ENCODE peak calls at places on chromosomes 1 and 21, in five cellular contexts. B is stomach, E is A549, Z is ovary, Q is H1. G is an unnamed sample.

GRCh38 chr1:3831689-3832088 is 25.3 kb downstream of the CEP104 start:
- DNase-seq in Z (no peak), E (no peak), Q (no peak), B (no peak), G (no peak)

GRCh38 chr1:91014475-91014874 is 7.4 kb downstream of the ZNF644 start:
- DNase-seq in B (no peak), E (no peak), Q (no peak), Z (no peak), G (no peak)

GRCh38 chr1:92877081-92877711 is 45.4 kb downstream of the RPL5 start:
- DNase-seq in Q (no peak), E (no peak), Z (no peak), B (no peak), G (no peak)

GRCh38 chr1:2098301-2098698 is 48.1 kb downstream of the PRKCZ start:
- DNase-seq in Z (no peak), E (no peak), Q (no peak), B (no peak), G (no peak)

GRCh38 chr1:34645109-34645688 is 109.6 kb upstream of the GJB5 start:
- DNase-seq in Q (no peak), Z (no peak), E (no peak), B (no peak), G (no peak)

GRCh38 chr1:66217561-66217960 is 316.4 kb upstream of the SGIP1 start:
- DNase-seq in B (no peak), Q (no peak), E (no peak), Z (no peak), G (no peak)

GRCh38 chr21:14120091-14120734 is 90.5 kb downstream of the LIPI start:
- DNase-seq in Q (peak; percentile 84), Z (no peak), E (peak; percentile 34), B (peak; percentile 53), G (no peak)

GRCh38 chr1:154328318-154329151 is 3.2 kb downstream of the ATP8B2 start:
- DNase-seq in Z (peak; percentile 94), Q (peak; percentile 84), E (no peak), B (peak; percentile 84), G (peak; percentile 82)

GRCh38 chr1:227432181-227432535 is 113.9 kb upstream of the CDC42BPA start:
- DNase-seq in E (no peak), Q (no peak), Z (no peak), B (no peak), G (no peak)

GRCh38 chr1:2404142-2404889 is 8.0 kb downstream of the PEX10 start:
- DNase-seq in B (no peak), Z (no peak), Q (no peak), E (no peak), G (no peak)

GRCh38 chr1:182147136-182147815 is 85.8 kb upstream of the ZNF648 start:
- DNase-seq in Q (no peak), Z (no peak), B (peak; percentile 37), E (no peak), G (no peak)

GRCh38 chr1:182698977-182699672 is 14.7 kb upstream of the RGS8 start:
- DNase-seq in E (no peak), B (no peak), Z (peak; percentile 49), Q (no peak), G (peak; percentile 43)

GRCh38 chr1:237229333-237229732 is 187.3 kb downstream of the RYR2 start:
- DNase-seq in Z (no peak), E (no peak), Q (no peak), B (no peak), G (no peak)

GRCh38 chr1:58287894-58288623 is 258.5 kb downstream of the OMA1 start:
- DNase-seq in E (no peak), B (no peak), Q (no peak), Z (no peak), G (no peak)

GRCh38 chr1:31505884-31506497 is 70.3 kb upstream of the TINAGL1 start:
- DNase-seq in Z (no peak), B (no peak), E (no peak), Q (no peak), G (no peak)
- TF ChIP-seq EP300 in Z (no peak), B (no peak), E (no peak), Q (no peak), G (no peak)

GRCh38 chr1:7538033-7538432 is 233.1 kb upstream of the VAMP3 start:
- DNase-seq in E (peak; percentile 54), Q (no peak), Z (no peak), B (no peak), G (no peak)

GRCh38 chr1:7539772-7540175 is 231.3 kb upstream of the VAMP3 start:
- DNase-seq in B (peak; percentile 62), Z (no peak), E (peak; percentile 74), Q (peak; percentile 90), G (no peak)

GRCh38 chr1:7536891-7537591 is 234.1 kb upstream of the VAMP3 start:
- DNase-seq in E (no peak), Z (no peak), Q (no peak), B (no peak), G (no peak)

GRCh38 chr1:7540816-7541215 is 230.3 kb upstream of the VAMP3 start:
- DNase-seq in Z (no peak), E (no peak), Q (no peak), B (no peak), G (no peak)

DNA sequence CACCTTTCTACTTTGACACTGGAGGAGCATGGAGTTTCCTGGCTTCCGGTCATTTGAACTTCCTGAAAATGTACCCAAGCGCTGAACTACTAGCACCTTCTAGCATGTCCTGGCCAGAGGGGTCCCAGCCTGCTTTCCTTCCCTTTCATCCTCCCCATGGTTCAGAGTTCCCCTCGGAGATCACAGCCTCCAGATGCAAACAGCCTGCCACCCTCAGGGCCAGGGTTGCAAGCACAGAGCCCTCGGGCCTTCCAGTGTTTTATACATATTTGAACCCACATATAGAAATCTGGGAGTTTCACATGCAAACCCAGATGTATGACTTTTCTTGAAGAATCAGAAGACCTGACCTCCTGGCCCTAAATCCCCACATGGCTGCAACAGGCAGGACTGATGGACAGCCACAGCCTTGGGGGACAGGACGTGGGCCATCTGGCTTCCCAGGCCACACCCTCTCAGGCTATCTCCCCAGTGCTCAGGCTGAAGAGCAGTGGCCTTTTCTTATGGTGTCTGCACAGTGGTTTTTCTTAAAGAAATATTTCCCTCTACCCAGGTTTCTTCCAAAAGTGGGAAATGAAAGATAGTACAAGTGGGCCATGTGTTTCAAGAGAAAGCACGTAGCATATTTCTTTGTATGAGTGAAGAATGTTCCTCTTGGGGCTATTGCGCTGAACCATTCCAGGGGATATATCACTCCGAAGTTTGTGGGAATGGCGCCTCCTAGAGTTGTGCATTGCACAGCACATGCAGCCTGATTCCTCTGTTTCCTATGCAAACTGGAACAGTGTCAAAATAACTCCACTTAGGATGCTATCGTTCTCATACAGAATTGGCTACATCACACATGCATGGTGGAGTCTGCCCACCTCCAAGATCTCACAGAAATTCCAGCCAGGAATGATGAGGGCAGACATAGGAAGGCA is 232.0 kb upstream of the VAMP3 start:
- DNase-seq in Z (no peak), E (no peak), Q (no peak), B (no peak), G (no peak)
- H3K4me1 ChIP-seq in Z (no peaks in the 10 kb centered on the region), E (peaks cover 18% of the 10 kb centered on the region), Q (peaks cover 30% of the 10 kb centered on the region), B (no peaks in the 10 kb centered on the region), G (no peaks in the 10 kb centered on the region)

DNA sequence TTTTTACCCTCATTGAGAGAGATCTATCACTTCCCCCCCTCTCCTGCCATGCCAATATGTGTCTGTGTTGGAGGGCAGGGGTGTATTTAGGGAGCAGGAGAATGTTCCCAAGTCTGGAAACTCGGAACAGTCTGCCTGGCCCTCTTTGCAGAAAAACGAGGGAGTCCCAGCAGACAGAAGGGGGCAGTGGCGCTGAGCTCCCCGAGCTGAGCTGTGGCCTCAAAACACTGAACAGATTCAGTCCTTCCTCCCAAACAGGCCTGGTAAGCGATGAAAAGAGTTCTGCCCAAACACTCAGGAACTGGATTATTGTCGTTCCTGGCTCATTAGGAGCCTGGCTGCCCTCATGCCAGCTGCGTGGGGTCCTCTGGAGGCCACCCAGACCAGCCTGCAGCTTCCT is 981 bp downstream of the CLDN14 start:
- DNase-seq in Q (peak; percentile 62), B (no peak), E (peak; percentile 28), Z (no peak), G (no peak)
- TF ChIP-seq CTCF in Q (peak; percentile 73), B (no peak), E (peak; percentile 24), Z (no peak), G (no peak)

GRCh38 chr1:85406887-85407593 is 57.9 kb downstream of the DDAH1 start:
- DNase-seq in Z (no peak), E (peak; percentile 68), B (peak; percentile 39), Q (no peak), G (peak; percentile 37)
- TF ChIP-seq EP300 in Z (no peak), E (no peak), B (no peak), Q (no peak), G (peak; percentile 49)

DNA sequence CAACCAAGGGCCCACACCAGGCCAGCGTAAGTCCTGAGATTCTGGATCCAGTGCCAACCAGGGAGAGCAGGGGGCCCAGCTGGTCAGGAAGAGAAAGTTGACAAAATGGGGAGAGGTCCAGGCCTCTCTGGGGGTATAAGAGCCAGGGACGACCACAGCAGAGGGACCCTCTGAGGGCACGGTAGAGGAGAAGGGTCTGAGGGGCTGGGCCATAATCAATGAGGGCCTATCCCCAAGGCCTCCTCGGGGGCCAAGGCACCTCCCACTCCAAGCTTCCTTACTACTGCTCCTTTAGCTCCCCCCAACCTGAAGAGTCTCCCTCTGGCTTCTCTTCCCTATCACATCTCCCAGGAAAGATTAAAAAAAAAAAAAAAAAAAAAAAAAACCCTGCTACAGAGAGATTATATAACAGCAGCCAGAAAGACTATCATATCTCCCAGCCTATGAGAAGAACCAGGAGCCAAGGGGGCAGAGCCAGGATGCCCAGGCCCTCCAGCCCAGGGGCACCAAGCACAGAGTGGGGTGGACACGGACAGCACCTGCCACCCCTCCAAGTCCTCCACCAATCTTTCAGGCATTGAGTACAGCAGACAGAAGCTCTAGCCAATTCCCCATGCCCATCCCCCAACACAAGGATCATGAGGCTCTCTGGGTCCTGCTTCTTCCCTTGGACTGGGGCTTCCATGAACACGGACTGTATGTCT is 2.7 kb downstream of the MEF2D start:
- DNase-seq in Q (no peak), B (no peak), E (no peak), Z (peak; percentile 55), G (no peak)
- H3K4me1 ChIP-seq in Q (peaks cover 42% of the 10 kb centered on the region), B (peaks cover 84% of the 10 kb centered on the region), E (peaks cover 71% of the 10 kb centered on the region), Z (peaks cover 51% of the 10 kb centered on the region), G (peaks cover 76% of the 10 kb centered on the region)

GRCh38 chr1:205938682-205939081 is 4.6 kb downstream of the SLC26A9 start:
- DNase-seq in Z (no peak), Q (no peak), B (no peak), E (no peak), G (no peak)

GRCh38 chr1:205940710-205941109 is 2.5 kb downstream of the SLC26A9 start:
- DNase-seq in Z (no peak), Q (no peak), E (no peak), B (peak; percentile 54), G (no peak)

GRCh38 chr1:205942631-205943159 is 561 bp downstream of the SLC26A9 start:
- DNase-seq in Z (no peak), E (no peak), Q (no peak), B (no peak), G (no peak)

GRCh38 chr1:205936846-205937707 is 6.2 kb downstream of the SLC26A9 start:
- DNase-seq in B (no peak), Z (no peak), E (peak; percentile 52), Q (no peak), G (no peak)

GRCh38 chr1:205939690-205940330 is 3.4 kb downstream of the SLC26A9 start:
- DNase-seq in Q (peak; percentile 81), E (peak; percentile 58), Z (no peak), B (peak; percentile 68), G (no peak)
- TF ChIP-seq CTCF in Q (peak; percentile 50), E (no peak), Z (no peak), B (peak; percentile 11), G (no peak)

DNA sequence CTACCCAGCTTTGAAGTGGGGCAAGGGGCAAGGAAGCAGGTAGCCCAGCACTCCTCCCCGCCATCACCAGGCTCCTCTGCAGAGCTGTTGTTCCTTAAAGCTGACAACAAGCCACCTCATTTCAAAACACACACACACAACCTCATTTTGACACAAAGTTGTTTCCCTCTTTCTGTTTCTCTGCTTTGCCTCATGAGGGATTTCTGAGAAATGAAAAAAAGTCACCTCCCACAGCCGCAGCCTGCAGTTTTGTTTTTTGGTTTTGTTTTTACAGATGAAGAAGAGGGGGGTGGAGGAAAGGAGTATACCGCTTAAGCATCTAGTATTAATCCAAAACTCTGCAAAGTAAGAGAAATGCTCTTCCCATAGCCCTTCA is 12.1 kb downstream of the MCL1 start:
- DNase-seq in Q (no peak), B (no peak), E (no peak), Z (no peak), G (no peak)
- TF ChIP-seq EP300 in Q (no peak), B (no peak), E (no peak), Z (no peak), G (peak; percentile 46)